ENCODE peak calls at places on chromosome 7, in seven cellular contexts. One of them, this sample, is unnamed.

GRCh38 chr7:84207025-84207424 is 12.4 kb upstream of the SEMA3A start:
- DNase-seq in GM12865: no peak
- DNase-seq in HFFc6: no peak
- DNase-seq in OCI-LY7: no peak
- DNase-seq in AG04450: no peak
- DNase-seq in suprapubic skin: no peak
- DNase-seq in Calu3: no peak
- DNase-seq in this sample: no peak

GRCh38 chr7:100565133-100565571 is 8.5 kb downstream of the SAP25 start:
- DNase-seq in GM12865: no peak
- DNase-seq in HFFc6: no peak
- DNase-seq in OCI-LY7: no peak
- DNase-seq in AG04450: no peak
- DNase-seq in suprapubic skin: no peak
- DNase-seq in Calu3: no peak
- DNase-seq in this sample: no peak

GRCh38 chr7:30743371-30744074 is 8.4 kb upstream of the INMT start:
- DNase-seq in GM12865: peak; percentile 24
- DNase-seq in HFFc6: peak; percentile 20
- DNase-seq in OCI-LY7: no peak
- DNase-seq in AG04450: no peak
- DNase-seq in suprapubic skin: no peak
- DNase-seq in Calu3: peak; percentile 49
- DNase-seq in this sample: no peak

GRCh38 chr7:135755351-135755753 is 6.7 kb upstream of the FAM180A start:
- DNase-seq in GM12865: no peak
- DNase-seq in HFFc6: no peak
- DNase-seq in OCI-LY7: no peak
- DNase-seq in AG04450: no peak
- DNase-seq in suprapubic skin: no peak
- DNase-seq in Calu3: no peak
- DNase-seq in this sample: no peak

GRCh38 chr7:103765891-103766290 is 223.6 kb downstream of the RELN start:
- DNase-seq in GM12865: no peak
- DNase-seq in HFFc6: no peak
- DNase-seq in OCI-LY7: no peak
- DNase-seq in AG04450: no peak
- DNase-seq in suprapubic skin: no peak
- DNase-seq in Calu3: no peak
- DNase-seq in this sample: no peak

GRCh38 chr7:47380325-47381131 is 201.4 kb downstream of the TNS3 start:
- DNase-seq in GM12865: no peak
- DNase-seq in HFFc6: no peak
- DNase-seq in OCI-LY7: no peak
- DNase-seq in AG04450: peak; percentile 27
- DNase-seq in suprapubic skin: no peak
- DNase-seq in Calu3: peak; percentile 54
- DNase-seq in this sample: no peak

GRCh38 chr7:36279251-36279925 is 110.3 kb upstream of the ANLN start:
- DNase-seq in GM12865: peak; percentile 79
- DNase-seq in HFFc6: no peak
- DNase-seq in OCI-LY7: no peak
- DNase-seq in AG04450: no peak
- DNase-seq in suprapubic skin: peak; percentile 55
- DNase-seq in Calu3: no peak
- DNase-seq in this sample: no peak

GRCh38 chr7:51064688-51065087 is 251.9 kb downstream of the COBL start:
- DNase-seq in GM12865: no peak
- DNase-seq in HFFc6: no peak
- DNase-seq in OCI-LY7: no peak
- DNase-seq in AG04450: no peak
- DNase-seq in suprapubic skin: no peak
- DNase-seq in Calu3: no peak
- DNase-seq in this sample: no peak

GRCh38 chr7:13946181-13946580 is 43.3 kb downstream of the ETV1 start:
- DNase-seq in GM12865: no peak
- DNase-seq in HFFc6: peak; percentile 69
- DNase-seq in OCI-LY7: no peak
- DNase-seq in AG04450: peak; percentile 29
- DNase-seq in suprapubic skin: no peak
- DNase-seq in Calu3: no peak
- DNase-seq in this sample: no peak

GRCh38 chr7:102099474-102099873 is 187.2 kb upstream of the SH2B2 start:
- DNase-seq in GM12865: no peak
- DNase-seq in HFFc6: no peak
- DNase-seq in OCI-LY7: no peak
- DNase-seq in AG04450: no peak
- DNase-seq in suprapubic skin: peak; percentile 37
- DNase-seq in Calu3: no peak
- DNase-seq in this sample: peak; percentile 34

GRCh38 chr7:114723308-114723707 is 198.6 kb upstream of the MDFIC start:
- DNase-seq in GM12865: no peak
- DNase-seq in HFFc6: no peak
- DNase-seq in OCI-LY7: no peak
- DNase-seq in AG04450: no peak
- DNase-seq in suprapubic skin: no peak
- DNase-seq in Calu3: no peak
- DNase-seq in this sample: no peak

GRCh38 chr7:55075464-55075971 is 56.7 kb downstream of the EGFR start:
- DNase-seq in GM12865: no peak
- DNase-seq in HFFc6: no peak
- DNase-seq in OCI-LY7: no peak
- DNase-seq in AG04450: no peak
- DNase-seq in suprapubic skin: no peak
- DNase-seq in Calu3: no peak
- DNase-seq in this sample: no peak

GRCh38 chr7:55077581-55078410 is 59.0 kb downstream of the EGFR start:
- DNase-seq in GM12865: no peak
- DNase-seq in HFFc6: no peak
- DNase-seq in OCI-LY7: no peak
- DNase-seq in AG04450: no peak
- DNase-seq in suprapubic skin: no peak
- DNase-seq in Calu3: peak; percentile 82
- DNase-seq in this sample: no peak

GRCh38 chr7:55081067-55081853 is 62.4 kb downstream of the EGFR start:
- DNase-seq in GM12865: no peak
- DNase-seq in HFFc6: no peak
- DNase-seq in OCI-LY7: no peak
- DNase-seq in AG04450: no peak
- DNase-seq in suprapubic skin: no peak
- DNase-seq in Calu3: no peak
- DNase-seq in this sample: no peak

GRCh38 chr7:55080000-55080629 is 61.3 kb downstream of the EGFR start:
- DNase-seq in GM12865: no peak
- DNase-seq in HFFc6: no peak
- DNase-seq in OCI-LY7: no peak
- DNase-seq in AG04450: no peak
- DNase-seq in suprapubic skin: no peak
- DNase-seq in Calu3: no peak
- DNase-seq in this sample: no peak

DNA sequence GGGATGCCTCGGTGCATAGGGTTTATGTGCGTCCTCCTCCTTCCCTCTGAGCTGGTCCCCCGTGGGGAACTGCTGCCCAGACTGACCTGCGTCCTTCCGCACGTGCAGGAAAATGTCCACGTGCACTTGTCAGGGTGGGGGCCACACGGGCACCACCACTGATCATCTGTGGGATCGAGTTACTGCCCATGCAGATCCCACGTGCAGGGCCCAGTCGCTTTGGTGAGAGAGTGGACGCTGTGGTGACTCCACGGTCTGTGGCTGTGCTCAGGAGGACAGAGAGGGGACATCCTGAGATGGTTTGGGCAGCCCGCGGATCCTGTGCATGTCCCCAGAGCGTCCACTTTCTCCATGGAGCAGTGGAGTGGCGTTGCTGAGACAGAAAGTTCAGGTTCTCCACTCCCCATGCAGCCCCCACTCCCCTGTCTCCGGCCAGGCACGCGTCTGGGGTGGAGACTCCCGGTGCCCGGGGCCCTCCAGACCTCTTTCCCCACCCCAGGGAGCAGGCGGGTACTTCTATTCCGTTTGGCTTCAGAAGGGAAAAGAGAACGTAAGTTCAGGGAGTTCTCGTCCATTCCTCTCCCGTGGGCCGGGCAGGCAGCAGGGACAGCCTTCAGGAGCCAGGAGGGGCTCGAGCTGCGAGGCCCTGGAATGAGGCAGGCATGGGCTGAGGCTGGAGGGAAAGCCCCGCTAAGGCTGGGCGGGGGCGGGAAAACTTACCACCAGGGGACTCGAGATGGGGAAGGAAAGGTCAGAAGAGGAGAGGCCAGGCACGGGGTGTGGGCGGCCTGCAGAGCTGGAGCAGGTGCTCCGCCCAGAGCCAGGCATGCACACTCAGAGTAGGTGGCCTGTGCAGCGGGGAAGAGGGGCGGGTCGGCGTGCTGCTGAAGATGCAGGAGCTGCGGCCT is 59.9 kb downstream of the EGFR start:
- DNase-seq in GM12865: no peak
- DNase-seq in HFFc6: no peak
- DNase-seq in OCI-LY7: no peak
- DNase-seq in AG04450: no peak
- DNase-seq in suprapubic skin: no peak
- DNase-seq in Calu3: peak; percentile 89
- DNase-seq in this sample: no peak
- TF ChIP-seq CTCF in GM12865: no peak
- TF ChIP-seq CTCF in HFFc6: no peak
- TF ChIP-seq CTCF in OCI-LY7: no peak
- TF ChIP-seq CTCF in AG04450: no peak
- TF ChIP-seq CTCF in suprapubic skin: no peak
- TF ChIP-seq CTCF in Calu3: no peak
- TF ChIP-seq CTCF in this sample: no peak

GRCh38 chr7:6444516-6445269 is 3.1 kb downstream of the DAGLB start:
- DNase-seq in GM12865: no peak
- DNase-seq in HFFc6: no peak
- DNase-seq in OCI-LY7: no peak
- DNase-seq in AG04450: no peak
- DNase-seq in suprapubic skin: no peak
- DNase-seq in Calu3: no peak
- DNase-seq in this sample: no peak

GRCh38 chr7:6451224-6451705 is 3.5 kb upstream of the DAGLB start:
- DNase-seq in GM12865: no peak
- DNase-seq in HFFc6: no peak
- DNase-seq in OCI-LY7: no peak
- DNase-seq in AG04450: no peak
- DNase-seq in suprapubic skin: no peak
- DNase-seq in Calu3: no peak
- DNase-seq in this sample: no peak

GRCh38 chr7:6447589-6448210 is at the start of gene DAGLB:
- DNase-seq in GM12865: peak; percentile 97
- DNase-seq in HFFc6: peak; percentile 87
- DNase-seq in OCI-LY7: peak; percentile 97
- DNase-seq in AG04450: peak; percentile 82
- DNase-seq in suprapubic skin: peak; percentile 96
- DNase-seq in Calu3: peak; percentile 98
- DNase-seq in this sample: peak; percentile 97

GRCh38 chr7:6446977-6447588 is 671 bp downstream of the DAGLB start:
- DNase-seq in GM12865: peak; percentile 56
- DNase-seq in HFFc6: peak; percentile 85
- DNase-seq in OCI-LY7: peak; percentile 73
- DNase-seq in AG04450: no peak
- DNase-seq in suprapubic skin: peak; percentile 87
- DNase-seq in Calu3: peak; percentile 88
- DNase-seq in this sample: no peak

DNA sequence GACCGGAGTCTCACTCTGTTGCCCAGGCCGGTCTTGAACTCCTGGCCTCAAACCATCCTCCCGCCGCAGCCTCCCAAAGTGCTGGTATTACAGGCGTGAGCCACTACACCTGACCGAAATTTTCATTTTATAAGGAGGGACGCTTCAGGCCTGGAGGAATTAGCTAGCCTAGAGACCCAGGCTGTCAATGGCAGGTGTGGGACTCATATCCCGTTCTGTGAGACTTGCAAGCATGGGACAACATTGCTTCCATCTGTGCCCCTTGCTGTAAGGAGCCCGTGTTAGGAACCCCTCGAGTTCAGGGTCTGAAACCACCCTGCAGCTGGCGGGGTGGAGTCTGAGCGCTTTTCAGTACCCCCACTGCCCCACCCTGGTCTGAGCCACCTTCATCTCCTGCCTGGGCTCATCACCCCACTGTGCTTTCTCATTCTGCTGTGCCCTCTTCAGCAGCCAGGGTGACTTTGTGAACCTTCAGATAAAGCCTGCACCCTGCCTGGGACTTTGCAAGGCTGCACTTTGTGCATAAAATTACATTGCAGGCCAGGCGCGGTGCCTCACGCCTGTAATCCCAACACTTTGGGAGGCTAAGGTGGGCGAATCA is 1.3 kb upstream of the DAGLB start:
- DNase-seq in GM12865: no peak
- DNase-seq in HFFc6: no peak
- DNase-seq in OCI-LY7: no peak
- DNase-seq in AG04450: no peak
- DNase-seq in suprapubic skin: no peak
- DNase-seq in Calu3: no peak
- DNase-seq in this sample: peak; percentile 51
- TF ChIP-seq CTCF in GM12865: no peak
- TF ChIP-seq CTCF in HFFc6: no peak
- TF ChIP-seq CTCF in OCI-LY7: no peak
- TF ChIP-seq CTCF in AG04450: no peak
- TF ChIP-seq CTCF in suprapubic skin: no peak
- TF ChIP-seq CTCF in Calu3: no peak
- TF ChIP-seq CTCF in this sample: no peak

DNA sequence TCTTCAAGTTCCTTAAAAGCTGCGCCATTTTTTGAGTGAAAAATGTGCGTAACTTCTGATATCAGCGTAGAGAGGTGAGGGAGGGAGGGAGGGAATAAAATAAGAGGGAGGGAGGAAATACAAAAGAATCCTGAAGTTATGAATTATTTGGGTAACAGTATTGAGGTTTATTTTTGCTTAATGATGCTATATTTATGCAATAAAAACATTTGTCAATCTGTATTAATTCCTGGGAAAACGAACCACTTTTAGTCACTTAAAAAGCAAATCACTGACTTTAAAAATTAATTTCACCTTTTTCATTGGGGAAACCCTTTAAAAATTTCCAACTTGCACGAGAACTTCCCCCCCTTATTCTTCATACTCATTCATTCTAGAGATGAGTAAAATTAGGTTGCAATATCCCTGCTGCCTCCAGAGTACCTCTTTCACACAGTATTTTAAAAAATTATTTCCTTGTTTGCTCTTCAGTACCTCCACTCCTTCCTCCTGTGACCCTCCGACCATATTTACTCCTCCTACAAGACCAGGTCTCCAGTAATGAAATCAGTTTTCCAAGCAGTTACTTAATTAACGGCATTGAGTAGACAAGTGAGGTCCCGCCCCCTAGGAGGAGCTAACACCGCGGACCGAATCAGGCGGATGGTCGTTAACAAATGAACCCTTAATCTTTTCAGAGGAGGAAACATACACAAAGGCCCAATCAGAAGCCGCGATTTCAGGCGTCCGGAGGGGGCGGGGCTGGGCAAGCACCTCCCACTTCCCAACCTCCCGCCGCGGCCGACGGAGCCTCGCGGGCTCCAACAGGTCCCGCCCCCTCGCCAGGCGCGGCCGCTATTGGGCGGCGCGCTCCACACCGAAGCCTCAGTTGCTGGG is 521 bp upstream of the TRIM24 start:
- DNase-seq in GM12865: peak; percentile 99
- DNase-seq in HFFc6: peak; percentile 96
- DNase-seq in OCI-LY7: no peak
- DNase-seq in AG04450: peak; percentile 95
- DNase-seq in suprapubic skin: peak; percentile 98
- DNase-seq in Calu3: peak; percentile 98
- DNase-seq in this sample: peak; percentile 98
- TF ChIP-seq CTCF in GM12865: peak; percentile 2
- TF ChIP-seq CTCF in HFFc6: peak; percentile 61
- TF ChIP-seq CTCF in OCI-LY7: peak; percentile 20
- TF ChIP-seq CTCF in AG04450: peak; percentile 25
- TF ChIP-seq CTCF in suprapubic skin: no peak
- TF ChIP-seq CTCF in Calu3: no peak
- TF ChIP-seq CTCF in this sample: peak; percentile 70

GRCh38 chr7:41891967-41892755 is 189.3 kb upstream of the INHBA start:
- DNase-seq in GM12865: no peak
- DNase-seq in HFFc6: no peak
- DNase-seq in OCI-LY7: peak; percentile 1
- DNase-seq in AG04450: no peak
- DNase-seq in suprapubic skin: no peak
- DNase-seq in Calu3: no peak
- DNase-seq in this sample: no peak
- TF ChIP-seq CTCF in GM12865: peak; percentile 31
- TF ChIP-seq CTCF in HFFc6: peak; percentile 46
- TF ChIP-seq CTCF in OCI-LY7: peak; percentile 40
- TF ChIP-seq CTCF in AG04450: no peak
- TF ChIP-seq CTCF in suprapubic skin: no peak
- TF ChIP-seq CTCF in Calu3: no peak
- TF ChIP-seq CTCF in this sample: peak; percentile 34